ENCODE peak calls at places on chromosomes 11 and 22, in four cellular contexts. I is stimulated activated CD4-positive, alpha-beta T cell treated with anti-CD3 and anti-CD28 coated beads, Interleukin-4, amount 100 ng/mL, for 48 hours; Q is uterus; S is neural crest cell. J is an unnamed sample.

GRCh38 chr11:122793500-122793899 is 44.8 kb upstream of the CRTAM start:
- DNase-seq in I (no peak), S (no peak), Q (no peak), J (no peak)

GRCh38 chr11:94767701-94768601 is at the start of gene AMOTL1:
- DNase-seq in S (peak; percentile 80), Q (peak; percentile 87), I (no peak), J (peak; percentile 97)

GRCh38 chr22:31569126-31569525 is 72.8 kb downstream of the SFI1 start:
- DNase-seq in S (no peak), I (no peak), Q (no peak), J (no peak)

GRCh38 chr11:20618083-20618482 is 18.7 kb downstream of the SLC6A5 start:
- DNase-seq in I (no peak), S (no peak), Q (no peak), J (no peak)

GRCh38 chr22:31584804-31585160 is 77.2 kb downstream of the PISD start:
- DNase-seq in Q (no peak), S (no peak), I (no peak), J (no peak)

GRCh38 chr22:37912171-37912570 is 6.1 kb downstream of the MICALL1 start:
- DNase-seq in I (no peak), S (no peak), Q (no peak), J (no peak)

GRCh38 chr11:69652999-69653398 is 12.0 kb downstream of the CCND1 start:
- DNase-seq in S (no peak), Q (no peak), I (no peak), J (peak; percentile 29)

GRCh38 chr11:14506532-14506931 is 6.9 kb upstream of the COPB1 start:
- DNase-seq in I (no peak), Q (no peak), S (no peak), J (no peak)

GRCh38 chr11:133600876-133601275 is 68.6 kb upstream of the OPCML start:
- DNase-seq in I (no peak), S (no peak), Q (no peak), J (no peak)

GRCh38 chr11:9462172-9462799 is 1.5 kb downstream of the ZNF143 start:
- DNase-seq in S (no peak), I (no peak), Q (no peak), J (no peak)

GRCh38 chr11:32510039-32510438 is 73.6 kb upstream of the EIF3M start:
- DNase-seq in S (no peak), Q (no peak), I (no peak), J (no peak)

GRCh38 chr11:14500181-14500651 is 605 bp upstream of the COPB1 start:
- DNase-seq in I (peak; percentile 17), Q (peak; percentile 44), S (no peak), J (no peak)

GRCh38 chr22:35749808-35750207 is 32.1 kb downstream of the APOL5 start:
- DNase-seq in I (no peak), Q (no peak), S (no peak), J (no peak)

GRCh38 chr22:24957043-24957442 is 4.5 kb downstream of the KIAA1671 start:
- DNase-seq in I (no peak), S (no peak), Q (no peak), J (no peak)

GRCh38 chr22:32206774-32207758 is 2.2 kb upstream of the RFPL2 start:
- DNase-seq in S (no peak), I (no peak), Q (no peak), J (no peak)

GRCh38 chr11:65885808-65886536 is 2.3 kb downstream of the FIBP start:
- DNase-seq in I (no peak), S (no peak), Q (no peak), J (no peak)

GRCh38 chr11:72203163-72203562 is 11.2 kb downstream of the FOLR1 start:
- DNase-seq in Q (no peak), S (no peak), I (no peak), J (no peak)

GRCh38 chr11:110455718-110456117 is 26.0 kb downstream of the FDX1 start:
- DNase-seq in I (no peak), S (no peak), Q (no peak), J (no peak)

J was measured in chondrocyte.